ENCODE peak calls at places on chromosome 11, in seven cellular contexts. D, P, M, Z, S, O and G are unnamed samples.

GRCh38 chr11:109865558-109866186 is 227.5 kb upstream of the ZC3H12C start:
- DNase-seq in D (peak), P (no peak), M (no peak), Z (no peak), S (no peak), O (no peak), G (no peak)

GRCh38 chr11:28569099-28569498 is 460.9 kb downstream of the METTL15 start:
- DNase-seq in D (no peak), P (no peak), M (no peak), Z (no peak), S (no peak), O (no peak), G (no peak)

GRCh38 chr11:117984471-117984870 is 1.7 kb upstream of the IL10RA start:
- DNase-seq in D (no peak), P (no peak), M (no peak), Z (no peak), S (no peak), O (no peak), G (no peak)

GRCh38 chr11:72425053-72425980 is 9.0 kb downstream of the CLPB start:
- DNase-seq in D (no peak), P (no peak), M (no peak), Z (no peak), S (no peak), O (no peak), G (no peak)

GRCh38 chr11:86931965-86932332 is 23.2 kb downstream of the FZD4 start:
- DNase-seq in D (peak), P (no peak), M (peak), Z (no peak), S (no peak), O (no peak), G (no peak)

GRCh38 chr11:43130616-43131015 is 181.2 kb upstream of the API5 start:
- DNase-seq in D (peak), P (no peak), M (no peak), Z (peak), S (no peak), O (no peak), G (no peak)

GRCh38 chr11:36034572-36035331 is 90.9 kb downstream of the LDLRAD3 start:
- DNase-seq in D (no peak), P (no peak), M (peak), Z (no peak), S (no peak), O (no peak), G (no peak)

GRCh38 chr11:111566324-111566723 is 25.8 kb downstream of the LAYN start:
- DNase-seq in D (no peak), P (no peak), M (no peak), Z (no peak), S (no peak), O (no peak), G (no peak)

GRCh38 chr11:117513666-117514065 is 186.0 kb downstream of the CEP164 start:
- DNase-seq in D (no peak), P (no peak), M (no peak), Z (no peak), S (no peak), O (no peak), G (no peak)

GRCh38 chr11:107561688-107562087 is 3.8 kb downstream of the ALKBH8 start:
- DNase-seq in D (no peak), P (no peak), M (peak), Z (no peak), S (no peak), O (no peak), G (no peak)

GRCh38 chr11:110311783-110312578 is 15.6 kb upstream of the RDX start:
- DNase-seq in D (no peak), P (no peak), M (peak), Z (no peak), S (no peak), O (no peak), G (no peak)

GRCh38 chr11:20351151-20351550 is 12.4 kb upstream of the HTATIP2 start:
- DNase-seq in D (no peak), P (no peak), M (no peak), Z (no peak), S (no peak), O (no peak), G (no peak)

GRCh38 chr11:126024143-126024542 is 38.5 kb downstream of the CDON start:
- DNase-seq in D (no peak), P (no peak), M (no peak), Z (no peak), S (no peak), O (no peak), G (no peak)

GRCh38 chr11:33311680-33312079 is 54.5 kb downstream of the HIPK3 start:
- DNase-seq in D (no peak), P (no peak), M (no peak), Z (no peak), S (no peak), O (no peak), G (no peak)

GRCh38 chr11:1235615-1236315 is 12.9 kb downstream of the MUC5B start:
- DNase-seq in D (no peak), P (no peak), M (no peak), Z (no peak), S (peak), O (no peak), G (no peak)

GRCh38 chr11:9802291-9802861 is 138.5 kb downstream of the SWAP70 start:
- DNase-seq in D (no peak), P (peak), M (peak), Z (no peak), S (no peak), O (no peak), G (no peak)

GRCh38 chr11:19374189-19374588 is 133.4 kb upstream of the E2F8 start:
- DNase-seq in D (peak), P (no peak), M (peak), Z (no peak), S (no peak), O (no peak), G (no peak)

GRCh38 chr11:8055836-8056526 is 25.0 kb upstream of the TUB start:
- DNase-seq in D (peak), P (no peak), M (no peak), Z (no peak), S (no peak), O (no peak), G (peak)

GRCh38 chr11:59707371-59707770 is 6.3 kb downstream of the OR10V1 start:
- DNase-seq in D (no peak), P (no peak), M (no peak), Z (no peak), S (no peak), O (no peak), G (no peak)

GRCh38 chr11:69437001-69437875 is 44.2 kb upstream of the LINC01488 start:
- DNase-seq in D (no peak), P (no peak), M (no peak), Z (no peak), S (peak), O (no peak), G (peak)

GRCh38 chr11:69704508-69705245 is 855 bp upstream of the FGF19 start:
- DNase-seq in D (no peak), P (no peak), M (no peak), Z (peak), S (no peak), O (no peak), G (no peak)

GRCh38 chr11:6328321-6328720 is 8.0 kb upstream of the CAVIN3 start:
- DNase-seq in D (no peak), P (no peak), M (peak), Z (no peak), S (no peak), O (no peak), G (no peak)

GRCh38 chr11:65588199-65589054 is 7.2 kb downstream of the KCNK7 start:
- DNase-seq in D (peak), P (peak), M (peak), Z (no peak), S (peak), O (no peak), G (peak)

GRCh38 chr11:107496011-107496410 is 38.4 kb upstream of the CWF19L2 start:
- DNase-seq in D (no peak), P (no peak), M (peak), Z (no peak), S (no peak), O (no peak), G (no peak)

GRCh38 chr11:44596541-44597276 is 31.2 kb downstream of the CD82 start:
- DNase-seq in D (no peak), P (peak), M (no peak), Z (no peak), S (no peak), O (no peak), G (no peak)
- H3K27ac ChIP-seq in D (no peak), P (peak), M (peak), Z (no peak), S (peak), O (no peak), G (peak)

GRCh38 chr11:119580751-119581150 is 148.2 kb downstream of the NECTIN1 start:
- DNase-seq in D (no peak), P (no peak), M (no peak), Z (no peak), S (no peak), O (no peak), G (no peak)

GRCh38 chr11:119586181-119586580 is 142.8 kb downstream of the NECTIN1 start:
- DNase-seq in D (no peak), P (no peak), M (no peak), Z (no peak), S (no peak), O (no peak), G (no peak)

GRCh38 chr11:119583585-119583984 is 145.4 kb downstream of the NECTIN1 start:
- DNase-seq in D (no peak), P (no peak), M (no peak), Z (no peak), S (no peak), O (no peak), G (no peak)

GRCh38 chr11:119585038-119585666 is 143.8 kb downstream of the NECTIN1 start:
- DNase-seq in D (no peak), P (no peak), M (no peak), Z (peak), S (no peak), O (no peak), G (no peak)

GRCh38 chr11:119584193-119585037 is 144.6 kb downstream of the NECTIN1 start:
- DNase-seq in D (peak), P (no peak), M (peak), Z (peak), S (peak), O (no peak), G (peak)
- H3K4me3 ChIP-seq in D (no peak), P (no peak), M (peak), Z (peak), S (peak), O (peak), G (peak)

GRCh38 chr11:12480401-12480800 is 103.0 kb downstream of the PARVA start:
- DNase-seq in D (no peak), P (no peak), M (no peak), Z (no peak), S (no peak), O (no peak), G (no peak)

GRCh38 chr11:12483604-12484003 is 106.2 kb downstream of the PARVA start:
- DNase-seq in D (no peak), P (no peak), M (no peak), Z (no peak), S (no peak), O (no peak), G (no peak)

GRCh38 chr11:12482839-12483238 is 105.5 kb downstream of the PARVA start:
- DNase-seq in D (no peak), P (no peak), M (no peak), Z (no peak), S (no peak), O (no peak), G (no peak)

GRCh38 chr11:12474871-12475270 is 97.5 kb downstream of the PARVA start:
- DNase-seq in D (no peak), P (no peak), M (no peak), Z (no peak), S (no peak), O (no peak), G (no peak)

DNA sequence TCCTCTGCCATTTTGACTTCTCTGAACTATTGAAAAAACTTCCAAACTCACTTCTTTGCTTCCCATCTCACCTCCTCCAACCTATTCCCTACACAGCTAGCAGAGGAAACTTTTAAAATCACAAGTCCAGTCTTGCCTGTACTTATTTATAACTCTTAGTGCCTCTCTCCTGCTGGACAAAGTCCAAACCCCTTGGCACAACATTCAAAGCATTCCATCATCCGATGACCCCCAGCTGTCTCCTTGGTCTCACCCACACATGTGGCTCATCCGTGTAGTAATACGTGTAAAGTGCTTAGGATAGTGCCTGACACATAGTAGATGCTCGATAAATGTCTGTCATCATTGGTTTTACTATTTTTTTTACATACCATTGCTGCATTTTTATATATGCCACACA is 101.4 kb downstream of the PARVA start:
- DNase-seq in D (peak), P (no peak), M (peak), Z (no peak), S (no peak), O (no peak), G (no peak)
- H3K27ac ChIP-seq in D (no peak), P (no peak), M (peak), Z (no peak), S (no peak), O (no peak), G (no peak)

GRCh38 chr11:75337195-75337654 is 14.2 kb downstream of the ARRB1 start:
- DNase-seq in D (no peak), P (no peak), M (peak), Z (no peak), S (peak), O (no peak), G (no peak)
- H3K4me3 ChIP-seq in D (no peak), P (no peak), M (no peak), Z (no peak), S (no peak), O (no peak), G (no peak)

GRCh38 chr11:13358871-13359270 is 81.3 kb downstream of the BMAL1 start:
- DNase-seq in D (no peak), P (no peak), M (peak), Z (no peak), S (no peak), O (no peak), G (no peak)
- H3K27ac ChIP-seq in D (no peak), P (no peak), M (no peak), Z (no peak), S (no peak), O (no peak), G (no peak)

GRCh38 chr11:15111215-15111614 is 3.5 kb upstream of the INSC start:
- DNase-seq in D (no peak), P (no peak), M (no peak), Z (no peak), S (no peak), O (no peak), G (no peak)
- H3K4me3 ChIP-seq in D (no peak), P (no peak), M (no peak), Z (no peak), S (no peak), O (no peak), G (no peak)

DNA sequence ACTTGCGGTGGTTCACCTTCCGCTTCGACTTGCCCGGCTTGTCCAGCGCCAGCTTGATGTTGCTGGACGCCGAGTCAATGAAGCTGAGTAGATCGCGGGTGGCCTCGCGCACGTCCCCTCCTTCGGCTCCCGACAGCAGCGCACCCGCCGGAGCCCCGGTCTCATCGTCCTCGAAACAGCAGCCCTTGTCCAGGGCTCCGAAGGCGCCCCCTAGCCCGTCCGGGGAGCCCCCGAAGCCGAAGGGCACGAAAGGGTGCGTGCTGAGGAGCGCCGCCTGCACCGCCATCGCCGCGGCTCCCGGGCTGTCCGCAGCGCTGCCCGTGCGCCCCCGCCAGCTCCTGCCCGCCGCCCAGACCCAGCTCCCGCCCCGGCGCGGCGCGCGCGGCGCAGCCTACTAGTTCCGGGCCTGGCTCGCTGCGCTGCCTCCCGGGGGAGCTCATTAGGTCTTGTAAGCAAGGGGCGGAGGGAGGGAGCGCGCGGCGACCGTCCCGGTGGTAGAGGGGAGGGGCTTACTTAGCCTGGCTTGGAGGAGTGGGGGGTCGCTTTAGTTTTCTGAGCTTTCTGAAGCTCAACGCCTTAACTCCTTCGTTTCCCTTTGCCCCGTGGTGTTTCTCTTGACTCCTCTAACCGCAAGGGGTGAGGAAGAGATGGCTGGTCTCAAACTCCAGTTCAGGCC is at the start of gene FAM181B:
- DNase-seq in D (peak), P (no peak), M (no peak), Z (peak), S (no peak), O (no peak), G (peak)
- H3K27ac ChIP-seq in D (peak), P (no peak), M (no peak), Z (no peak), S (no peak), O (no peak), G (no peak)

GRCh38 chr11:11978792-11979486 is 29.5 kb downstream of the DKK3 start:
- DNase-seq in D (peak), P (no peak), M (peak), Z (no peak), S (no peak), O (no peak), G (no peak)

GRCh38 chr11:11978098-11978637 is 30.3 kb downstream of the DKK3 start:
- DNase-seq in D (no peak), P (no peak), M (no peak), Z (no peak), S (no peak), O (no peak), G (no peak)

GRCh38 chr11:11975201-11976092 is 33.0 kb downstream of the DKK3 start:
- DNase-seq in D (no peak), P (no peak), M (no peak), Z (no peak), S (no peak), O (no peak), G (no peak)

GRCh38 chr11:11976476-11977187 is 31.8 kb downstream of the DKK3 start:
- DNase-seq in D (no peak), P (no peak), M (no peak), Z (no peak), S (no peak), O (no peak), G (peak)

DNA sequence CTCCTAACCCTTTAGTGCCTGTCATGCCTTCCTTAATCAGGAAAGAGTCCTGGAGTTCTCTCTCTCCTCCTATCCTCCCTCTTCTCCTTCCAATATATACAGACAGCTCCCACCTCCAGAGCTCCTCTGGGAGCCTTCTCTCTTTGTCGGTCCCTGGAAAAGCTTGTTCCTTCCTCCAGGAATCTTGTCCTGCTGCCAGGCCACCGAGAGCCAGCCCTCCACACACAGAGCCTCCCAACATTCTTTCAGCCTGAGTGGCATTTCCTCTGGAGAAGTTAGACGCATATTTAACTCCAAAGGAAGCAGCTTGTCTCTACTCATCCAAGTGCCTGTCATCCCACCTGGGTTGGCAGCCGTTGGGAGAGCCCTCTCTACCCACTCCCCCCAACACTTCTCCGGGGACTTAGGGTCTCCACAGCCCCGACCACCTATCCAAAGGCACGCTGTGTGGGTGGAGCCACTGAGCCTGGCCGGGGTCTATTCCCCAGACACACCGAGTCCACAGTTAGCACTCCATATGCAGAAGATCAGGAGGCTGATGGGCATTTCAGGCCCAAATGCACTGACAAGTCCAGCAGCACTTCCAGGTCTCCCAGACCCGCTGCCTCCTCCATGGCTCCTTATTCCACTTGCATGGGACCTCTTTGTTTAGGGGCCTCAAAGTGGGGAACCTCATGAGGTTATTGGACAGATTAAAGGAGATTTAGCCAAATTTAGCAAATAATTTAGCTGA is 31.1 kb downstream of the DKK3 start:
- DNase-seq in D (peak), P (no peak), M (peak), Z (no peak), S (no peak), O (peak), G (peak)
- H3K4me3 ChIP-seq in D (no peak), P (no peak), M (no peak), Z (no peak), S (no peak), O (no peak), G (no peak)